ENCODE peak calls at places on chromosomes 7 and 10, in four cellular contexts. One of them, this sample, is unnamed.

GRCh38 chr7:32639122-32639521 is 143.8 kb downstream of the AVL9 start:
- DNase-seq in OCI-LY7: no peak
- DNase-seq in cardiac muscle cell: no peak
- DNase-seq in PC-3: no peak
- DNase-seq in this sample: no peak

GRCh38 chr7:39609462-39610149 is 13.8 kb upstream of the RALA start:
- DNase-seq in OCI-LY7: no peak
- DNase-seq in PC-3: no peak
- DNase-seq in cardiac muscle cell: peak; percentile 24
- DNase-seq in this sample: no peak

GRCh38 chr7:38424750-38425463 is 151.5 kb upstream of the TARP start:
- DNase-seq in PC-3: peak; percentile 9
- DNase-seq in cardiac muscle cell: no peak
- DNase-seq in OCI-LY7: no peak
- DNase-seq in this sample: no peak

GRCh38 chr7:150998341-150998740 is 7.5 kb downstream of the NOS3 start:
- DNase-seq in PC-3: no peak
- DNase-seq in cardiac muscle cell: no peak
- DNase-seq in OCI-LY7: no peak
- DNase-seq in this sample: no peak

GRCh38 chr10:60186315-60187071 is 203.2 kb downstream of the ANK3 start:
- DNase-seq in PC-3: peak; percentile 98
- DNase-seq in OCI-LY7: no peak
- DNase-seq in cardiac muscle cell: no peak
- DNase-seq in this sample: no peak

GRCh38 chr7:112892263-112892662 is 102.1 kb upstream of the TMEM168 start:
- DNase-seq in OCI-LY7: no peak
- DNase-seq in PC-3: peak; percentile 38
- DNase-seq in cardiac muscle cell: no peak
- DNase-seq in this sample: no peak

GRCh38 chr7:24075426-24075810 is 208.6 kb upstream of the NPY start:
- DNase-seq in cardiac muscle cell: no peak
- DNase-seq in OCI-LY7: no peak
- DNase-seq in PC-3: peak; percentile 50
- DNase-seq in this sample: no peak

GRCh38 chr10:100653957-100654834 is 91.2 kb upstream of the PAX2 start:
- DNase-seq in OCI-LY7: no peak
- DNase-seq in cardiac muscle cell: peak; percentile 48
- DNase-seq in PC-3: no peak
- DNase-seq in this sample: no peak

GRCh38 chr10:109932391-109932790 is 9.1 kb upstream of the XPNPEP1 start:
- DNase-seq in cardiac muscle cell: no peak
- DNase-seq in PC-3: no peak
- DNase-seq in OCI-LY7: no peak
- DNase-seq in this sample: no peak

GRCh38 chr7:11485626-11486025 is 346.4 kb downstream of the THSD7A start:
- DNase-seq in cardiac muscle cell: no peak
- DNase-seq in OCI-LY7: no peak
- DNase-seq in PC-3: no peak
- DNase-seq in this sample: no peak

GRCh38 chr7:132131196-132131595 is 445.1 kb downstream of the PLXNA4 start:
- DNase-seq in OCI-LY7: no peak
- DNase-seq in cardiac muscle cell: no peak
- DNase-seq in PC-3: peak; percentile 35
- DNase-seq in this sample: no peak

GRCh38 chr10:109914966-109915365 is 8.3 kb downstream of the XPNPEP1 start:
- DNase-seq in OCI-LY7: peak; percentile 81
- DNase-seq in cardiac muscle cell: no peak
- DNase-seq in PC-3: peak; percentile 86
- DNase-seq in this sample: peak; percentile 25

GRCh38 chr10:52464725-52465124 is 150.6 kb downstream of the DKK1 start:
- DNase-seq in PC-3: peak; percentile 92
- DNase-seq in cardiac muscle cell: no peak
- DNase-seq in OCI-LY7: no peak
- DNase-seq in this sample: no peak

GRCh38 chr7:51238981-51239495 is 77.6 kb downstream of the COBL start:
- DNase-seq in PC-3: no peak
- DNase-seq in cardiac muscle cell: no peak
- DNase-seq in OCI-LY7: no peak
- DNase-seq in this sample: no peak

GRCh38 chr7:155694846-155695245 is 50.4 kb downstream of the RBM33 start:
- DNase-seq in PC-3: peak; percentile 38
- DNase-seq in cardiac muscle cell: no peak
- DNase-seq in OCI-LY7: no peak
- DNase-seq in this sample: no peak

GRCh38 chr7:151409555-151410404 is at the start of gene WDR86:
- DNase-seq in PC-3: no peak
- DNase-seq in cardiac muscle cell: peak; percentile 77
- DNase-seq in OCI-LY7: no peak
- DNase-seq in this sample: no peak

GRCh38 chr7:46979439-46979838 is 602.5 kb downstream of the TNS3 start:
- DNase-seq in cardiac muscle cell: peak; percentile 11
- DNase-seq in OCI-LY7: no peak
- DNase-seq in PC-3: no peak
- DNase-seq in this sample: no peak

GRCh38 chr10:17214486-17214885 is 13.0 kb upstream of the TRDMT1 start:
- DNase-seq in OCI-LY7: no peak
- DNase-seq in PC-3: no peak
- DNase-seq in cardiac muscle cell: no peak
- DNase-seq in this sample: no peak
- H3K4me3 ChIP-seq in OCI-LY7: no peak overlapping the region
- H3K4me3 ChIP-seq in PC-3: peak overlapping the region; percentile 4
- H3K4me3 ChIP-seq in cardiac muscle cell: no peak overlapping the region
- H3K4me3 ChIP-seq in this sample: no peak overlapping the region

DNA sequence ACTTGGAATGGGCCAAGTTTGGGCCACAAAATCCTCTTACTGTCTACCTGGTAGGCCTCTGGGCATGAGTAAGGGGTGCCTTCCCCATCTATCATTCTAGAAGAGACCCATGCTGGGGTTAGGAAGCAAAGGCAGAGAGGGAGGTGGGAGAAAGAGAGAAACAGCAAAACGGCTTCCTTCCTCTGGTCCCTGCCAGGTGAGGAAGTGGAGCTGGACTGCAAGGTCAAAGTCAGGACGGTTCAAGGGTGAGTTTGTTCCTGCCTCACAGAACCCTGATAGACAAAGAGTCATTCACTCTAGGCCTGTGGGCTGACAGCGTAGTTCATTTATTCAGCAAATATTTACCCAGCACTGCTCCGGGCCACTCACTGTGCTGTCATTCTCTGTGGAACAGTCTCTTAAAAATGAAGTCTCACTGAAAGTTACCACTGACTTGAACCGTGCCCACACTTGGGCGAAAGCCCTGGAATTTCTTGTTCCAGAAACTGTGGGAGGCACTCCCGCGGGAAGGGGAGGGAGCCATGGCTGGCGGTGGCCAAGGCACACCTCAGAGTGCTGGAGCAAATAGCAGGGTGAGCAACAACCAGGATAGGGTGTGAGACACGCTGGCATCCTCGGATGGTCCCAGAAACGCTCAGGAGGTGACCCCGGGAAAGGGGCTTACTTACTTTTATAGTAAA is 26.2 kb upstream of the ECHDC3 start:
- DNase-seq in PC-3: peak; percentile 90
- DNase-seq in OCI-LY7: no peak
- DNase-seq in cardiac muscle cell: no peak
- DNase-seq in this sample: no peak
- H3K4me3 ChIP-seq in PC-3: peak overlapping the region; percentile 18
- H3K4me3 ChIP-seq in OCI-LY7: no peak overlapping the region
- H3K4me3 ChIP-seq in cardiac muscle cell: no peak overlapping the region
- H3K4me3 ChIP-seq in this sample: no peak overlapping the region

DNA sequence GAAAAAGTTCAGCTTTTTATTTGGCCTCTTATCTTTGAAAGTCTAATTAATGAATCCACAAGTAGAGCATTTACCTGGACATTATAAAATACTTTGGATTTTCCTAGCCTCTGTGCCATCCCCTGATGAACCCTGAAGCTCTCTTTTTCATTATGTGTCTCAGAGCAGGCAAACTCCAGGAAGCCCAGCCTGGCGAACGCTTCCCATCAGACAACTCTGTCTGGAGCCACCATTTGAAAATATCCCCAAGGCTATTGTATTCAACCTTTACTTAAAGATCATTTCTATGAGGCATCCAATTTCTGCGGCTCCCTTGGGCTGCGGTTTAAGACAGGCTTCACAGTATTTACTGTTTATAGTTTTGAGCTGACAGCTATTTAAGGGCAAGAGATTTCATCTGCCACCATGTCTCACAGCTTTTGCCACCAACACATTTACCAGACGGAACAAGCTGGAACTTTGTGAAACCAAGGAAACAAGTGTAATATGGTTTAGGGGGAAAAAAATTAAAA is 257.2 kb upstream of the GLI3 start:
- DNase-seq in cardiac muscle cell: no peak
- DNase-seq in PC-3: no peak
- DNase-seq in OCI-LY7: no peak
- DNase-seq in this sample: no peak
- H3K4me3 ChIP-seq in cardiac muscle cell: no peak overlapping the region
- H3K4me3 ChIP-seq in PC-3: peak overlapping the region; percentile 68
- H3K4me3 ChIP-seq in OCI-LY7: no peak overlapping the region
- H3K4me3 ChIP-seq in this sample: no peak overlapping the region

GRCh38 chr10:75235375-75236177 is at the start of gene COMTD1:
- DNase-seq in cardiac muscle cell: peak; percentile 96
- DNase-seq in OCI-LY7: peak; percentile 95
- DNase-seq in PC-3: peak; percentile 100
- DNase-seq in this sample: peak; percentile 90

GRCh38 chr10:75238182-75239180 is 2.7 kb upstream of the COMTD1 start:
- DNase-seq in cardiac muscle cell: no peak
- DNase-seq in OCI-LY7: no peak
- DNase-seq in PC-3: no peak
- DNase-seq in this sample: no peak

GRCh38 chr10:75236178-75236825 is 545 bp upstream of the COMTD1 start:
- DNase-seq in PC-3: no peak
- DNase-seq in cardiac muscle cell: no peak
- DNase-seq in OCI-LY7: no peak
- DNase-seq in this sample: no peak

GRCh38 chr10:75240329-75240728 is 4.6 kb upstream of the COMTD1 start:
- DNase-seq in OCI-LY7: no peak
- DNase-seq in cardiac muscle cell: no peak
- DNase-seq in PC-3: no peak
- DNase-seq in this sample: no peak

GRCh38 chr10:75239391-75239790 is 3.6 kb upstream of the COMTD1 start:
- DNase-seq in OCI-LY7: no peak
- DNase-seq in cardiac muscle cell: no peak
- DNase-seq in PC-3: no peak
- DNase-seq in this sample: no peak
- H3K4me3 ChIP-seq in OCI-LY7: no peak overlapping the region
- H3K4me3 ChIP-seq in cardiac muscle cell: no peak overlapping the region
- H3K4me3 ChIP-seq in PC-3: no peak overlapping the region
- H3K4me3 ChIP-seq in this sample: no peak overlapping the region

GRCh38 chr10:114551310-114551972 is 106.6 kb downstream of the ABLIM1 start:
- DNase-seq in cardiac muscle cell: no peak
- DNase-seq in OCI-LY7: no peak
- DNase-seq in PC-3: no peak
- DNase-seq in this sample: no peak
- H3K4me3 ChIP-seq in cardiac muscle cell: no peak overlapping the region
- H3K4me3 ChIP-seq in OCI-LY7: no peak overlapping the region
- H3K4me3 ChIP-seq in PC-3: no peak overlapping the region
- H3K4me3 ChIP-seq in this sample: no peak overlapping the region

DNA sequence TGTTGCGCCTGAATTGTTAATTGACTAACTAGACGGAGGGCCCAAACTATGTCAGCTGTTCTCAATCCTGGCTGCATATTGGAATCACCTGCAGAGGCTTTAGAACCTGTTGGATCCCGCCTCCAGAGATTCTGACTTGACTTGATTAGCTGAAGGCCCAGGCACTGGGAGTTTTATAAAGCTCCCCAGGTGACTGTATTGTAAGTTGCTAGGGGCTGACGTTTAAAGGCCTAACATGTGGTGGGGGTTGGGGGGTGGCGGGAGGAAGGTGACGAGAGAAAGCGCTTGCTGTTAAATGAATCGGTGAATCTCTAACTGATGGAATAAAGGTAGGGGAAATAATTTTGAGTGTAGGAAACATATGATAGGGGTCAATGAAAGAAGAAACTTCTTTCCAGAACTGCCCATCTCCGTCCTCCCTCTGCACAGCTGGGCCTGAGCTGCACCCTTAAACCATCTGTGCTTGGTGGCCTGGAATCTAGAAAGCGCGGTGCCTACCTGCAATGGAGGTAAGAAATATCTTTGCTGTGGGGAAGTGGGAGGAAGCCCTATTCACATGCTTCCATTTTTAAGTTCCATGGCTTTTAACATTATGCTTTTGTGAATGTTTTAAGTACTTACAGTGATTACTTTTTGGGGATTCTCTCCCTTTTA is 225.0 kb upstream of the FAM3C start:
- DNase-seq in cardiac muscle cell: no peak
- DNase-seq in OCI-LY7: no peak
- DNase-seq in PC-3: no peak
- DNase-seq in this sample: no peak
- H3K4me3 ChIP-seq in cardiac muscle cell: no peak overlapping the region
- H3K4me3 ChIP-seq in OCI-LY7: no peak overlapping the region
- H3K4me3 ChIP-seq in PC-3: no peak overlapping the region
- H3K4me3 ChIP-seq in this sample: no peak overlapping the region

GRCh38 chr10:79386637-79387465 is 39.6 kb downstream of the PPIF start:
- DNase-seq in PC-3: no peak
- DNase-seq in cardiac muscle cell: no peak
- DNase-seq in OCI-LY7: no peak
- DNase-seq in this sample: no peak

GRCh38 chr10:79385804-79386531 is 38.7 kb downstream of the PPIF start:
- DNase-seq in PC-3: no peak
- DNase-seq in cardiac muscle cell: no peak
- DNase-seq in OCI-LY7: no peak
- DNase-seq in this sample: no peak

GRCh38 chr10:79383974-79384606 is 36.8 kb downstream of the PPIF start:
- DNase-seq in PC-3: no peak
- DNase-seq in cardiac muscle cell: no peak
- DNase-seq in OCI-LY7: no peak
- DNase-seq in this sample: peak; percentile 7

GRCh38 chr10:79384773-79385391 is 37.6 kb downstream of the PPIF start:
- DNase-seq in OCI-LY7: no peak
- DNase-seq in cardiac muscle cell: no peak
- DNase-seq in PC-3: no peak
- DNase-seq in this sample: no peak

GRCh38 chr10:79385392-79385795 is 38.1 kb downstream of the PPIF start:
- DNase-seq in PC-3: no peak
- DNase-seq in OCI-LY7: no peak
- DNase-seq in cardiac muscle cell: no peak
- DNase-seq in this sample: no peak
- H3K4me3 ChIP-seq in PC-3: no peak overlapping the region
- H3K4me3 ChIP-seq in OCI-LY7: no peak overlapping the region
- H3K4me3 ChIP-seq in cardiac muscle cell: no peak overlapping the region
- H3K4me3 ChIP-seq in this sample: no peak overlapping the region

DNA sequence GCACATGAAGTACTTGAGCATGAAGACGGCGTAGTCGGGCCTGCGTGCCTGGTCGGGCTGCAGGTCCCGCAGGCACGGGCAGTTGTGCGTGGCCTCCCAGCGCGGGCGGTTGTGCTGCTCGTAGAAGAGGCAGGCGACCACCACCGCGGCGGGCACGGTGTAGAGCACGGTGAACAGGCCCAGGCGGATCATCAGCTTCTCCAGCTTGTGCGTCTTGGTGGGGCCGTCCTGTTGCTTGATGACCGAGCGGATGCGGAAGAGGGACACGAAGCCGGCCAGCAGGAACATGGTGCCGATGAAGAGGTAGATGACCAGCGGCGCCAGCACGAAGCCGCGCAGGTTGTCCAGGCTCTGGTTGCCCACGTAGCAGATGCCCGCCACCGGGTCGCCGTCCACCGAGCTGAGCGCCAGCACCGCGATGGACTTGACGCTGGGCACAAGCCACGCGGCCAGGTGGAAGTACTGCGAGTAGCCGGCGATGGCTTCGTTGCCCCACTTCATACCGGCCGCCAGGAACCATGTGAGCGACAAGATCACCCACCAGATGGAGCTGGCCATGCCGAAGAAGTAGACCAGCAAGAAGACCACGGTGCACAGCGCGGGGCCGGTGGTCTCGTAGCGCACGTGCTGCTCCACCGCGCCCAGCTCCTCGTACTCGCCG is 2.3 kb downstream of the FZD8 start:
- DNase-seq in PC-3: peak; percentile 81
- DNase-seq in cardiac muscle cell: peak; percentile 56
- DNase-seq in OCI-LY7: no peak
- DNase-seq in this sample: no peak
- H3K4me3 ChIP-seq in PC-3: peak overlapping the region; percentile 70
- H3K4me3 ChIP-seq in cardiac muscle cell: peak overlapping the region; percentile 52
- H3K4me3 ChIP-seq in OCI-LY7: no peak overlapping the region
- H3K4me3 ChIP-seq in this sample: no peak overlapping the region

This sample was measured in CD8-positive, alpha-beta T cell.